ENCODE peak calls at places on chromosomes 13 and 19, in six cellular contexts. O is stimulated activated naive CD4-positive, alpha-beta T cell; E is neural progenitor cell; M is psoas muscle; Q is left cardiac atrium; R is pons. D is an unnamed sample.

GRCh38 chr13:113554333-113554700 is 30.2 kb upstream of the TFDP1 start:
- DNase-seq in O (no peak), E (no peak), M (no peak), Q (no peak), R (no peak), D (no peak)

GRCh38 chr19:5054551-5055456 is 85.9 kb downstream of the KDM4B start:
- DNase-seq in O (no peak), E (no peak), M (no peak), Q (peak), R (peak), D (no peak)

GRCh38 chr19:33402421-33403220 is 29.1 kb downstream of the CEBPG start:
- DNase-seq in O (no peak), E (no peak), M (no peak), Q (peak), R (peak), D (no peak)

GRCh38 chr13:51646041-51646670 is 61.9 kb downstream of the WDFY2 start:
- DNase-seq in O (peak), E (peak), M (no peak), Q (no peak), R (peak), D (no peak)

GRCh38 chr19:1069009-1069779 is 2.2 kb downstream of the ARHGAP45 start:
- DNase-seq in O (peak), E (no peak), M (peak), Q (peak), R (peak), D (no peak)

GRCh38 chr19:48445256-48445605 is 552 bp upstream of the GRWD1 start:
- DNase-seq in O (no peak), E (peak), M (no peak), Q (no peak), R (no peak), D (peak)

GRCh38 chr19:3057275-3057714 is 5.0 kb downstream of the TLE5 start:
- DNase-seq in O (no peak), E (no peak), M (peak), Q (peak), R (peak), D (no peak)

GRCh38 chr13:28531195-28531955 is 36.4 kb upstream of the FLT1 start:
- DNase-seq in O (no peak), E (peak), M (peak), Q (peak), R (peak), D (peak)

GRCh38 chr19:1945899-1946298 is 4.9 kb downstream of the CSNK1G2 start:
- DNase-seq in O (peak), E (peak), M (peak), Q (peak), R (no peak), D (no peak)

GRCh38 chr19:5369962-5370367 is 29.4 kb upstream of the PTPRS start:
- DNase-seq in O (peak), E (peak), M (peak), Q (peak), R (peak), D (peak)

GRCh38 chr19:42465827-42466280 is 23.1 kb upstream of the CXCL17 start:
- DNase-seq in O (no peak), E (no peak), M (no peak), Q (no peak), R (peak), D (no peak)

GRCh38 chr13:39684531-39685137 is 29.2 kb downstream of the COG6 start:
- DNase-seq in O (peak), E (peak), M (no peak), Q (no peak), R (peak), D (no peak)

GRCh38 chr19:38812841-38813320 is at the start of gene LGALS4:
- DNase-seq in O (no peak), E (no peak), M (no peak), Q (no peak), R (no peak), D (no peak)

GRCh38 chr19:45403781-45404556 is 900 bp downstream of the PPP1R13L start:
- DNase-seq in O (peak), E (peak), M (peak), Q (peak), R (no peak), D (peak)

GRCh38 chr13:114079601-114080536 is 52.6 kb downstream of the RASA3 start:
- DNase-seq in O (no peak), E (no peak), M (no peak), Q (peak), R (no peak), D (no peak)

GRCh38 chr13:100392709-100393630 is 195.6 kb downstream of the GGACT start:
- DNase-seq in O (no peak), E (no peak), M (peak), Q (peak), R (peak), D (peak)

GRCh38 chr19:48969276-48970138 is 4.4 kb downstream of the FTL start:
- DNase-seq in O (no peak), E (no peak), M (no peak), Q (no peak), R (no peak), D (no peak)

GRCh38 chr13:52012512-52012836 is 276 bp downstream of the ALG11 start:
- DNase-seq in O (no peak), E (no peak), M (no peak), Q (no peak), R (no peak), D (no peak)

GRCh38 chr19:289651-290538 is 1.3 kb downstream of the PLPP2 start:
- DNase-seq in O (no peak), E (no peak), M (no peak), Q (no peak), R (no peak), D (peak)

GRCh38 chr19:7326105-7326877 is 22.4 kb upstream of the ARHGEF18 start:
- DNase-seq in O (peak), E (peak), M (no peak), Q (no peak), R (no peak), D (peak)

GRCh38 chr19:19067276-19068072 is 3.7 kb downstream of the SLC25A42 start:
- DNase-seq in O (no peak), E (no peak), M (peak), Q (no peak), R (no peak), D (no peak)

GRCh38 chr13:76425930-76426329 is 460.3 kb downstream of the KCTD12 start:
- DNase-seq in O (no peak), E (no peak), M (no peak), Q (no peak), R (no peak), D (peak)

GRCh38 chr13:109951491-109951890 is 165.1 kb upstream of the IRS2 start:
- DNase-seq in O (no peak), E (no peak), M (no peak), Q (no peak), R (no peak), D (no peak)

GRCh38 chr13:94858856-94859811 is 146.8 kb upstream of the SOX21 start:
- DNase-seq in O (no peak), E (peak), M (peak), Q (peak), R (peak), D (peak)

GRCh38 chr19:58558066-58558622 is at the start of gene UBE2M:
- DNase-seq in O (no peak), E (no peak), M (peak), Q (peak), R (no peak), D (no peak)

GRCh38 chr19:39401549-39402416 is 4.9 kb upstream of the ZFP36 start:
- DNase-seq in O (peak), E (peak), M (peak), Q (peak), R (peak), D (peak)

GRCh38 chr13:29771247-29771646 is 79.2 kb downstream of the UBL3 start:
- DNase-seq in O (peak), E (peak), M (no peak), Q (no peak), R (peak), D (no peak)

GRCh38 chr19:51123381-51124186 is 1.1 kb upstream of the SIGLEC9 start:
- DNase-seq in O (peak), E (no peak), M (no peak), Q (no peak), R (no peak), D (no peak)

GRCh38 chr13:20174656-20175405 is 14.0 kb upstream of the GJA3 start:
- DNase-seq in O (no peak), E (no peak), M (peak), Q (peak), R (no peak), D (peak)

GRCh38 chr19:5738423-5738822 is 18.0 kb downstream of the CATSPERD start:
- DNase-seq in O (no peak), E (no peak), M (no peak), Q (no peak), R (no peak), D (no peak)

GRCh38 chr19:56838930-56839664 is 1.4 kb downstream of the PEG3 start:
- DNase-seq in O (no peak), E (no peak), M (peak), Q (peak), R (peak), D (peak)

GRCh38 chr13:108155185-108156106 is 59.9 kb downstream of the LIG4 start:
- DNase-seq in O (peak), E (peak), M (peak), Q (peak), R (peak), D (peak)

GRCh38 chr13:104295537-104295936 is 1229.3 kb upstream of the SLC10A2 start:
- DNase-seq in O (no peak), E (no peak), M (no peak), Q (no peak), R (no peak), D (no peak)

GRCh38 chr19:9943744-9944143 is 7.4 kb upstream of the OLFM2 start:
- DNase-seq in O (no peak), E (no peak), M (no peak), Q (no peak), R (no peak), D (no peak)